ENCODE peak calls at places on chromosome 14, in six cellular contexts. J, I, R, T, P and Y are unnamed samples.

GRCh38 chr14:64069634-64070359 is 217.0 kb downstream of the SYNE2 start:
- DNase-seq in R (no peak), P (no peak), I (no peak), J (no peak), T (no peak), Y (no peak)

GRCh38 chr14:48398675-48399282 is 723.4 kb upstream of the MDGA2 start:
- DNase-seq in J (peak), R (peak), P (peak), T (no peak), I (no peak), Y (no peak)

GRCh38 chr14:51849095-51849494 is 11.3 kb upstream of the GNG2 start:
- DNase-seq in R (no peak), J (no peak), T (no peak), P (no peak), I (no peak), Y (no peak)

GRCh38 chr14:24092110-24092959 is 1.8 kb upstream of the PCK2 start:
- DNase-seq in R (no peak), P (no peak), I (no peak), J (no peak), T (no peak), Y (no peak)

GRCh38 chr14:64296561-64296960 is 2.4 kb upstream of the ESR2 start:
- DNase-seq in R (no peak), I (no peak), P (no peak), T (no peak), J (no peak), Y (no peak)

GRCh38 chr14:91872011-91872476 is 4.7 kb upstream of the TC2N start:
- DNase-seq in J (no peak), T (no peak), P (no peak), I (no peak), R (no peak), Y (no peak)

GRCh38 chr14:89190779-89191513 is 226.1 kb downstream of the FOXN3 start:
- DNase-seq in P (peak), T (no peak), R (no peak), J (peak), I (no peak), Y (no peak)

GRCh38 chr14:79543966-79544365 is 667.3 kb downstream of the DIO2 start:
- DNase-seq in T (no peak), P (no peak), R (no peak), I (no peak), J (peak), Y (no peak)

GRCh38 chr14:104133496-104133895 is 4.9 kb upstream of the KIF26A start:
- DNase-seq in J (no peak), P (no peak), R (no peak), I (peak), T (no peak), Y (no peak)

GRCh38 chr14:104268295-104268694 is 129.9 kb downstream of the KIF26A start:
- DNase-seq in I (no peak), T (no peak), J (no peak), R (no peak), P (no peak), Y (no peak)

GRCh38 chr14:103867523-103867953 is 20.2 kb upstream of the PPP1R13B start:
- DNase-seq in T (peak), I (no peak), P (no peak), R (no peak), J (no peak), Y (no peak)

GRCh38 chr14:68840454-68840853 is 47.6 kb upstream of the ZFP36L1 start:
- DNase-seq in P (no peak), T (no peak), J (no peak), R (no peak), I (no peak), Y (no peak)

GRCh38 chr14:61233436-61233956 is 47.6 kb downstream of the TMEM30B start:
- DNase-seq in T (no peak), I (no peak), J (no peak), R (no peak), P (no peak), Y (no peak)

GRCh38 chr14:67268456-67269115 is 27.4 kb downstream of the PALS1 start:
- DNase-seq in J (peak), R (peak), P (peak), I (no peak), T (no peak), Y (no peak)

GRCh38 chr14:105855246-105855892 is 329.0 kb downstream of the TMEM121 start:
- DNase-seq in I (no peak), T (peak), J (no peak), P (no peak), R (no peak), Y (no peak)

GRCh38 chr14:64117671-64118402 is 176.3 kb downstream of the ESR2 start:
- DNase-seq in R (no peak), J (no peak), I (peak), T (peak), P (no peak), Y (no peak)

GRCh38 chr14:29927596-29928341 is at the start of gene PRKD1:
- DNase-seq in T (peak), P (peak), I (peak), J (peak), R (peak), Y (no peak)

GRCh38 chr14:40983604-40984003 is 623.1 kb upstream of the LRFN5 start:
- DNase-seq in I (no peak), J (no peak), T (no peak), P (no peak), R (no peak), Y (no peak)

GRCh38 chr14:32657081-32657480 is 281.6 kb upstream of the NPAS3 start:
- DNase-seq in I (peak), R (no peak), P (no peak), T (no peak), J (no peak), Y (no peak)

GRCh38 chr14:88904864-88905263 is 80.4 kb downstream of the TTC8 start:
- DNase-seq in P (no peak), J (no peak), T (no peak), I (no peak), R (no peak), Y (no peak)

GRCh38 chr14:23432102-23432925 is 3.1 kb downstream of the MYH7 start:
- DNase-seq in P (no peak), I (no peak), R (no peak), T (no peak), J (no peak), Y (no peak)

GRCh38 chr14:106442857-106443256 is 916.5 kb downstream of the TMEM121 start:
- DNase-seq in J (no peak), P (no peak), I (no peak), T (no peak), R (no peak), Y (no peak)

GRCh38 chr14:90093942-90094595 is 32.3 kb downstream of the KCNK13 start:
- DNase-seq in I (no peak), R (no peak), J (no peak), T (no peak), P (no peak), Y (no peak)

GRCh38 chr14:71206123-71206522 is 298.9 kb downstream of the PCNX1 start:
- DNase-seq in I (no peak), T (no peak), P (no peak), J (no peak), R (no peak), Y (no peak)

GRCh38 chr14:51726166-51726899 is 74.6 kb downstream of the FRMD6 start:
- DNase-seq in R (no peak), T (no peak), P (no peak), I (no peak), J (no peak), Y (no peak)

GRCh38 chr14:61188196-61188595 is 92.9 kb downstream of the TMEM30B start:
- DNase-seq in R (peak), I (peak), T (peak), P (no peak), J (peak), Y (no peak)

GRCh38 chr14:74645735-74646134 is 33.7 kb upstream of the LTBP2 start:
- DNase-seq in J (no peak), P (no peak), T (no peak), R (no peak), I (no peak), Y (no peak)

GRCh38 chr14:38121280-38121679 is 86.4 kb upstream of the SSTR1 start:
- DNase-seq in P (no peak), J (no peak), I (no peak), R (no peak), T (no peak), Y (no peak)

GRCh38 chr14:55749201-55749812 is 169.3 kb downstream of the KTN1 start:
- DNase-seq in T (no peak), P (no peak), I (no peak), J (no peak), R (no peak), Y (no peak)

GRCh38 chr14:39434401-39434800 is 2.2 kb upstream of the FBXO33 start:
- DNase-seq in J (no peak), I (no peak), T (no peak), P (no peak), R (no peak), Y (no peak)

GRCh38 chr14:66503532-66503931 is 4.4 kb upstream of the GPHN start:
- DNase-seq in R (no peak), J (no peak), P (no peak), I (no peak), T (no peak), Y (no peak)

GRCh38 chr14:62943202-62943601 is 102.1 kb downstream of the KCNH5 start:
- DNase-seq in T (no peak), J (no peak), I (no peak), P (no peak), R (no peak), Y (no peak)

GRCh38 chr14:104196461-104197180 is 58.2 kb downstream of the KIF26A start:
- DNase-seq in R (no peak), J (no peak), I (no peak), T (no peak), P (no peak), Y (no peak)

GRCh38 chr14:21255385-21256101 is 13.7 kb downstream of the HNRNPC start:
- DNase-seq in I (no peak), P (no peak), R (no peak), T (no peak), J (no peak), Y (no peak)

GRCh38 chr14:54483848-54484247 is 4.9 kb downstream of the GMFB start:
- DNase-seq in J (no peak), R (no peak), I (no peak), P (no peak), T (no peak), Y (no peak)

GRCh38 chr14:22263961-22264360 is 325.1 kb downstream of the DAD1 start:
- DNase-seq in P (no peak), J (no peak), I (no peak), R (no peak), T (no peak), Y (no peak)

GRCh38 chr14:61089126-61089750 is 108.2 kb downstream of the SLC38A6 start:
- DNase-seq in T (no peak), P (no peak), I (no peak), R (no peak), J (no peak), Y (no peak)

GRCh38 chr14:99716850-99717681 is 33.0 kb downstream of the CYP46A1 start:
- DNase-seq in J (no peak), I (no peak), R (no peak), P (no peak), T (no peak), Y (no peak)

GRCh38 chr14:99718031-99718810 is 34.1 kb downstream of the CYP46A1 start:
- DNase-seq in R (no peak), T (no peak), I (no peak), J (no peak), P (no peak), Y (no peak)

GRCh38 chr14:99715266-99716000 is 31.3 kb downstream of the CYP46A1 start:
- DNase-seq in R (no peak), P (no peak), J (no peak), T (no peak), I (no peak), Y (no peak)

GRCh38 chr14:99717682-99718013 is 33.5 kb downstream of the CYP46A1 start:
- DNase-seq in R (no peak), J (no peak), I (no peak), P (no peak), T (no peak), Y (no peak)

GRCh38 chr14:99716091-99716849 is 32.2 kb downstream of the CYP46A1 start:
- DNase-seq in J (no peak), T (no peak), P (no peak), R (no peak), I (no peak), Y (no peak)
- TF ChIP-seq CTCF in J (no peak), T (no peak), P (no peak), R (no peak), I (no peak), Y (no peak)

GRCh38 chr14:34874386-34875030 is 652 bp downstream of the BAZ1A start:
- DNase-seq in R (peak), T (peak), I (peak), P (peak), J (peak), Y (no peak)
- TF ChIP-seq CTCF in R (no peak), T (no peak), I (peak), P (peak), J (no peak), Y (peak)

GRCh38 chr14:93619176-93619793 is 169.0 kb downstream of the PRIMA1 start:
- DNase-seq in P (peak), J (peak), R (peak), I (no peak), T (no peak), Y (no peak)
- TF ChIP-seq CTCF in P (peak), J (peak), R (peak), I (peak), T (peak), Y (peak)

DNA sequence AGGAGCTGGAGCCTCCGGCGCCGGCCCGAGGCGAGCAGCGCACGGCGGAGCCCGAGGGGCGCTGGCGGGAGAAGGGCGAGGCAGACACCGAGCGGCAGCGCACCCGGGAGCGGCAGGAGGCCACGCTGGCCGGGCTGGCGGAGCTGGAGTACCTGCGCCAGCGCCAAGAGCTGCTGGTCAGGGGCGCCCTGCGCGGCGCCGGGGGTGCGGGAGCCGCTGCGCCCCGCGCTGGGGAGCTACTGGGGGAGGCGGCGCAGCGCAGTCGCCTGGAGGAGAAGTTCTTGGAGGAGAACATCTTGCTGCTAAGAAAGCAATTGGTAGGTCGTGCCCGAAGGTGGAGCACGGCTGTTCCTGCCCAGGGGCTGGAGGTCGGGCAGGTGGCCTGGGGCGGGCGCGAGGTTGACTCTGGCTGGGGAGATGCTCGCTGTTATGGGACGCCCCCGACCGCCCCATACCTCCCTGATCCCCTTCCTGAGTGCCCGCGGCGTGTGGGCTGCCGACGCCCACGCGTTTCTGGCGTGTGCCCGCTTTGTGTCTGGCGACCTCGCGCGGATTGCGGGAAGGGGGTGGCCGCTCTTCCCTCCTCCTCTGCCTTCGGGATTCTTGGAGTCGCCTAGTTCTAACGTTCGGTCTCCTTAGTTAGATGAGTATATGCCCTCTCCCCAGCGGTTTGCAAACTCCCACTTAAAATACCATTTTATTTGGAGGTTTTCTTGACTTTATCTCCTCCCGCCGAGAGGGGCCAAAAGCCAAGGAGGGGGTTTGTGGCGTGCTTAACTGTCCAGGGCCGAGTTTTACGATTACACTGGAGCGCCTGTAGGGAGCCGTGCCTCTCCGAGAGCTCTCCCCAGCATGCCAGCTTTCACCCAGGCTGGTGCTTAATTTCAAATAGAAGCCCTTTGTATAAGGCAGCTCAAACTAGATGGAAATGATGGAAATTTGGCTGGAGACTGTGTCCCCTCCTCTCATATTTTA is 756 bp downstream of the DACT1 start:
- DNase-seq in P (peak), I (peak), T (peak), J (peak), R (peak), Y (no peak)
- TF ChIP-seq CTCF in P (peak), I (no peak), T (no peak), J (no peak), R (no peak), Y (no peak)

GRCh38 chr14:100887728-100888335 is 15.7 kb downstream of the RTL1 start:
- DNase-seq in I (no peak), R (no peak), J (no peak), P (no peak), T (no peak), Y (no peak)

GRCh38 chr14:100882991-100883788 is 20.3 kb downstream of the RTL1 start:
- DNase-seq in J (no peak), I (no peak), T (peak), R (no peak), P (no peak), Y (no peak)

GRCh38 chr14:100883789-100884101 is 19.8 kb downstream of the RTL1 start:
- DNase-seq in R (no peak), J (no peak), P (no peak), I (no peak), T (no peak), Y (no peak)

GRCh38 chr14:100884456-100884855 is 19.1 kb downstream of the RTL1 start:
- DNase-seq in P (no peak), T (peak), I (no peak), R (no peak), J (no peak), Y (no peak)

GRCh38 chr14:100885196-100886030 is 18.1 kb downstream of the RTL1 start:
- DNase-seq in R (no peak), T (peak), P (no peak), J (no peak), I (no peak), Y (no peak)
- TF ChIP-seq CTCF in R (no peak), T (no peak), P (no peak), J (no peak), I (no peak), Y (peak)